ENCODE peak calls at places on chromosome 7, in five cellular contexts. One of them, this sample, is unnamed.

GRCh38 chr7:142319970-142320369 is 62.1 kb upstream of the PRSS58 start:
- DNase-seq in HFFc6: no peak
- DNase-seq in HepG2: no peak
- DNase-seq in glutamatergic neuron: peak
- DNase-seq in tibial nerve: no peak
- DNase-seq in this sample: peak

GRCh38 chr7:65980478-65981250 is 1.3 kb downstream of the GUSB start:
- DNase-seq in HFFc6: peak
- DNase-seq in HepG2: no peak
- DNase-seq in glutamatergic neuron: no peak
- DNase-seq in tibial nerve: peak
- DNase-seq in this sample: no peak

GRCh38 chr7:5457245-5457735 is 33.7 kb upstream of the TNRC18 start:
- DNase-seq in HFFc6: no peak
- DNase-seq in HepG2: no peak
- DNase-seq in glutamatergic neuron: no peak
- DNase-seq in tibial nerve: no peak
- DNase-seq in this sample: no peak

GRCh38 chr7:155792315-155792960 is 19.8 kb downstream of the SHH start:
- DNase-seq in HFFc6: no peak
- DNase-seq in HepG2: no peak
- DNase-seq in glutamatergic neuron: no peak
- DNase-seq in tibial nerve: no peak
- DNase-seq in this sample: no peak

GRCh38 chr7:16914771-16915170 is 33.0 kb upstream of the AGR3 start:
- DNase-seq in HFFc6: no peak
- DNase-seq in HepG2: peak
- DNase-seq in glutamatergic neuron: no peak
- DNase-seq in tibial nerve: no peak
- DNase-seq in this sample: no peak

GRCh38 chr7:18940577-18941134 is 176.8 kb downstream of the TWIST1 start:
- DNase-seq in HFFc6: no peak
- DNase-seq in HepG2: no peak
- DNase-seq in glutamatergic neuron: no peak
- DNase-seq in tibial nerve: no peak
- DNase-seq in this sample: peak

GRCh38 chr7:101681170-101682007 is 52.3 kb upstream of the MYL10 start:
- DNase-seq in HFFc6: peak
- DNase-seq in HepG2: no peak
- DNase-seq in glutamatergic neuron: no peak
- DNase-seq in tibial nerve: peak
- DNase-seq in this sample: no peak

GRCh38 chr7:99380032-99380822 is 5.7 kb downstream of the ARPC1B start:
- DNase-seq in HFFc6: peak
- DNase-seq in HepG2: no peak
- DNase-seq in glutamatergic neuron: no peak
- DNase-seq in tibial nerve: peak
- DNase-seq in this sample: no peak

GRCh38 chr7:73560035-73560835 is 2.7 kb upstream of the BCL7B start:
- DNase-seq in HFFc6: peak
- DNase-seq in HepG2: peak
- DNase-seq in glutamatergic neuron: no peak
- DNase-seq in tibial nerve: no peak
- DNase-seq in this sample: no peak

GRCh38 chr7:99371376-99371920 is 3.1 kb upstream of the ARPC1B start:
- DNase-seq in HFFc6: no peak
- DNase-seq in HepG2: no peak
- DNase-seq in glutamatergic neuron: no peak
- DNase-seq in tibial nerve: no peak
- DNase-seq in this sample: no peak

GRCh38 chr7:81584667-81585066 is 185.2 kb downstream of the HGF start:
- DNase-seq in HFFc6: no peak
- DNase-seq in HepG2: no peak
- DNase-seq in glutamatergic neuron: no peak
- DNase-seq in tibial nerve: no peak
- DNase-seq in this sample: no peak

GRCh38 chr7:82263880-82264751 is 179.5 kb downstream of the CACNA2D1 start:
- DNase-seq in HFFc6: no peak
- DNase-seq in HepG2: no peak
- DNase-seq in glutamatergic neuron: no peak
- DNase-seq in tibial nerve: no peak
- DNase-seq in this sample: no peak

GRCh38 chr7:69906309-69906995 is 308.2 kb downstream of the AUTS2 start:
- DNase-seq in HFFc6: no peak
- DNase-seq in HepG2: no peak
- DNase-seq in glutamatergic neuron: peak
- DNase-seq in tibial nerve: no peak
- DNase-seq in this sample: no peak

GRCh38 chr7:485188-486081 is 34.2 kb downstream of the PDGFA start:
- DNase-seq in HFFc6: no peak
- DNase-seq in HepG2: no peak
- DNase-seq in glutamatergic neuron: peak
- DNase-seq in tibial nerve: no peak
- DNase-seq in this sample: no peak

GRCh38 chr7:66967029-66967428 is 28.4 kb downstream of the SBDS start:
- DNase-seq in HFFc6: no peak
- DNase-seq in HepG2: no peak
- DNase-seq in glutamatergic neuron: no peak
- DNase-seq in tibial nerve: no peak
- DNase-seq in this sample: no peak

GRCh38 chr7:57416601-57417358 is 33.2 kb upstream of the ZNF716 start:
- DNase-seq in HFFc6: no peak
- DNase-seq in HepG2: no peak
- DNase-seq in glutamatergic neuron: no peak
- DNase-seq in tibial nerve: no peak
- DNase-seq in this sample: no peak

DNA sequence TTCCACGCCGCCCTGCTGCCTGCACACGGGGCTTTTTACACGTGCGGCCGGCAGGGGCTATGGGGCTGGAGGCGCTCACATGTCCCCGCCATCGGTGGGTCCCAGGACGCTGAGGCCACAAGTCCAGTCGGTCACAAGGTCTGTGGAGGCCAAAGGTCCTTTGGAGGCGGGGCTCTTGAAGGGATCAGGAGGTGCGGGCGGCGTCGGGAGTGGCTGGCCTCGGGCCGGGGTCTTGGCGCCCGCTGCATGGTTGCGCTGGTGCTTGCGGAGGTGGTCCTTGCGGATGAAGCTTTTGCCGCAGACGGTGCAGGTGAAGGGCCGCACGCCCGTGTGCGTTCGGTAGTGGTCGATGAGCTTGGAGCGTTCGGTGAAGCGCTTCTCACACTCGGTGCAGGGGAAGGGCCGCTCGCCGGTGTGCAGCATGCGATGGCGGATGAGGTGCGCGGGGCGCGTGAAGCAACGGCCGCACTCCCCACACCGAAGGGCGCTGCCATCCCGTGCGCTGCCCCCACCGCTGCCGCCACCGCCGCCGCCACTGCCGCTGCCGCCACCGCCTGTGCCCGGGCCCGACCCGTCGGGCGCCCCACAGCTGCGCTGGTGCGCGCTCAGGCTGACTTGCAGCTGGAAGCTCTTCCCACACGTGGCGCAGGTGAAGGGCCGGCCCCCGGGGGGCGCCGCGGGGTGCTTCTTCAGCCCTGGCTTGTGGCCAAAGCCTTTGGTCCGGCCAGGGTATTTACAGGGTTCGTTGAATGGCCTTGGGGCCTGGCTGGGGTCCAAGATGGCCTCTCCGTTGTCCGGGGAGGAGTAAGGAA is 13.7 kb upstream of the ZNF777 start:
- DNase-seq in HFFc6: no peak
- DNase-seq in HepG2: no peak
- DNase-seq in glutamatergic neuron: no peak
- DNase-seq in tibial nerve: no peak
- DNase-seq in this sample: no peak
- TF ChIP-seq CTCF in HFFc6: peak
- TF ChIP-seq CTCF in HepG2: no peak
- TF ChIP-seq CTCF in glutamatergic neuron: no peak
- TF ChIP-seq CTCF in tibial nerve: no peak
- TF ChIP-seq CTCF in this sample: no peak

DNA sequence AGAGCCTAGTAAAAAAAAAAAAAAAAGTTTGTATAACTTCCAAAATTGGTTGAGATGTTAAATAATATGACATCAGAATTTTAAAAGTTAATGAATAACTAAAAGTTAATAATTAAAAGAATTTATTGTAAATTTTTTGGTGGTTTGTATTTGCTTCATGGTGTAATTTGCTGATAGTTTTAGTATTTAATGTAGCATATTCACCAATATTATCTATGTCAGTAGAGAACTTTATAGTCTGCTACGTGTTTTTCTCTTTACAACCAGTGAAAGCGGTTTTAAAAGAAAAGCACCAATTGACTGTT is 51.8 kb upstream of the STEAP4 start:
- DNase-seq in HFFc6: no peak
- DNase-seq in HepG2: no peak
- DNase-seq in glutamatergic neuron: no peak
- DNase-seq in tibial nerve: no peak
- DNase-seq in this sample: no peak
- TF ChIP-seq CTCF in HFFc6: no peak
- TF ChIP-seq CTCF in HepG2: no peak
- TF ChIP-seq CTCF in glutamatergic neuron: no peak
- TF ChIP-seq CTCF in tibial nerve: no peak
- TF ChIP-seq CTCF in this sample: no peak

GRCh38 chr7:35420657-35421056 is 166.8 kb upstream of the TBX20 start:
- DNase-seq in HFFc6: no peak
- DNase-seq in HepG2: no peak
- DNase-seq in glutamatergic neuron: no peak
- DNase-seq in tibial nerve: no peak
- DNase-seq in this sample: no peak

GRCh38 chr7:35430547-35431153 is 176.8 kb upstream of the TBX20 start:
- DNase-seq in HFFc6: no peak
- DNase-seq in HepG2: peak
- DNase-seq in glutamatergic neuron: no peak
- DNase-seq in tibial nerve: no peak
- DNase-seq in this sample: peak

GRCh38 chr7:35422715-35423114 is 168.8 kb upstream of the TBX20 start:
- DNase-seq in HFFc6: no peak
- DNase-seq in HepG2: no peak
- DNase-seq in glutamatergic neuron: no peak
- DNase-seq in tibial nerve: no peak
- DNase-seq in this sample: no peak

GRCh38 chr7:35424440-35424839 is 170.5 kb upstream of the TBX20 start:
- DNase-seq in HFFc6: no peak
- DNase-seq in HepG2: no peak
- DNase-seq in glutamatergic neuron: no peak
- DNase-seq in tibial nerve: no peak
- DNase-seq in this sample: no peak

GRCh38 chr7:35424869-35425495 is 171.1 kb upstream of the TBX20 start:
- DNase-seq in HFFc6: peak
- DNase-seq in HepG2: peak
- DNase-seq in glutamatergic neuron: peak
- DNase-seq in tibial nerve: peak
- DNase-seq in this sample: peak
- TF ChIP-seq CTCF in HFFc6: peak
- TF ChIP-seq CTCF in HepG2: peak
- TF ChIP-seq CTCF in glutamatergic neuron: peak
- TF ChIP-seq CTCF in tibial nerve: peak
- TF ChIP-seq CTCF in this sample: peak

GRCh38 chr7:118867860-118868259 is 643.4 kb downstream of the ANKRD7 start:
- DNase-seq in HFFc6: no peak
- DNase-seq in HepG2: no peak
- DNase-seq in glutamatergic neuron: no peak
- DNase-seq in tibial nerve: no peak
- DNase-seq in this sample: no peak

GRCh38 chr7:118872568-118872967 is 648.1 kb downstream of the ANKRD7 start:
- DNase-seq in HFFc6: no peak
- DNase-seq in HepG2: peak
- DNase-seq in glutamatergic neuron: no peak
- DNase-seq in tibial nerve: no peak
- DNase-seq in this sample: no peak

DNA sequence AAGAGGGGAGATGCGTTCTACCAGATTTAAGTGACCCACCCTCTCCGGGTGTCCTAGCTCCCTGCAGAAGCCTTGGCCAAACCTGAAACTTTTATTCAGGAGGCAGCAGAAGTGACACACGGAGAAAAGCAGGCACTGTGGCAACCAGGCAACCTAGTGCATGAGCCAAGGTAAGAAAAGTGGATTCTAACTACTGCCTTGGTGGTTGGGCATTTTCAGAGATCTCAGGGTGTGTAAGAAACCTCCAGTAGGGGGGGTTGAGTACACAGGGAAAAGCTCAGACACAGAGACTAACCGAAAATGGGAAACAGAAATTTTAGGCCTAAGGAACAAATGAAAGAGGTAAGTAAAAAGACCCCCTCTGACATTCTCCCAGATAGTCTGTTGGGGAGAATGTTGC is 645.7 kb downstream of the ANKRD7 start:
- DNase-seq in HFFc6: no peak
- DNase-seq in HepG2: peak
- DNase-seq in glutamatergic neuron: no peak
- DNase-seq in tibial nerve: no peak
- DNase-seq in this sample: peak
- TF ChIP-seq CTCF in HFFc6: no peak
- TF ChIP-seq CTCF in HepG2: peak
- TF ChIP-seq CTCF in glutamatergic neuron: peak
- TF ChIP-seq CTCF in tibial nerve: no peak
- TF ChIP-seq CTCF in this sample: peak

GRCh38 chr7:112421666-112422486 is 28.4 kb upstream of the IFRD1 start:
- DNase-seq in HFFc6: no peak
- DNase-seq in HepG2: peak
- DNase-seq in glutamatergic neuron: no peak
- DNase-seq in tibial nerve: no peak
- DNase-seq in this sample: peak

GRCh38 chr7:112422842-112423496 is 27.3 kb upstream of the IFRD1 start:
- DNase-seq in HFFc6: peak
- DNase-seq in HepG2: peak
- DNase-seq in glutamatergic neuron: peak
- DNase-seq in tibial nerve: peak
- DNase-seq in this sample: peak

GRCh38 chr7:112420236-112420945 is 29.9 kb upstream of the IFRD1 start:
- DNase-seq in HFFc6: no peak
- DNase-seq in HepG2: peak
- DNase-seq in glutamatergic neuron: no peak
- DNase-seq in tibial nerve: no peak
- DNase-seq in this sample: no peak

GRCh38 chr7:112427984-112428383 is 22.3 kb upstream of the IFRD1 start:
- DNase-seq in HFFc6: no peak
- DNase-seq in HepG2: no peak
- DNase-seq in glutamatergic neuron: no peak
- DNase-seq in tibial nerve: no peak
- DNase-seq in this sample: no peak

DNA sequence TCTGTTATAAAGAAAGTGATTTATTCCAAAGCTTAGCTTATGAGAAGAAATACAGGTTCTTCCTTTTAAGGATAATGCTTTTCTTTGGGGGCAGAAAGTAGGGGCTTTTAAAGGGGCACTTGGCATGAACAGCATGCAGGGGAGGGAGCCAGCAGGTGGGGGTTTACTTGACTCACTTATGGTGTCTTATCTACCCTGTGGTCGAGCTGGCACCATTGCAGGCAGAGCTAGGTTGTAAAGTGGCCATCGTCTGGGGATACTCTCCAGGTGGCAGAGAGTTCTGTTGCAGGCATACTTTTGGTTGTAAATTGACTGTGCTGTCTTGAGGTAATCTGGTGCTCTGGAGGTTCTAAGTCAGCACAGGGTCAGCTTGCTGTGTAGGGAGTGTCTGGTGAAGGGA is 26.3 kb upstream of the IFRD1 start:
- DNase-seq in HFFc6: no peak
- DNase-seq in HepG2: no peak
- DNase-seq in glutamatergic neuron: no peak
- DNase-seq in tibial nerve: no peak
- DNase-seq in this sample: no peak
- TF ChIP-seq CTCF in HFFc6: no peak
- TF ChIP-seq CTCF in HepG2: no peak
- TF ChIP-seq CTCF in glutamatergic neuron: no peak
- TF ChIP-seq CTCF in tibial nerve: no peak
- TF ChIP-seq CTCF in this sample: no peak